ENCODE peak calls at places on chromosomes 12 and 14, in eight cellular contexts. T is endothelial cell; W is neural progenitor cell; I is CD8-positive, alpha-beta T cell; Y is AG04450; N is tibial artery; F is astrocyte of the spinal cord; C is cardiac muscle cell. D is an unnamed sample.

GRCh38 chr12:66692170-66692569 is 13.3 kb upstream of the GRIP1 start:
- DNase-seq in Y (no peak), T (no peak), C (no peak), N (no peak), I (no peak), F (no peak), W (no peak), D (no peak)

GRCh38 chr12:124231980-124232653 is 62.8 kb upstream of the RFLNA start:
- DNase-seq in C (no peak), W (no peak), F (no peak), Y (no peak), T (no peak), N (no peak), I (no peak), D (no peak)

GRCh38 chr12:122227341-122227740 is 1.5 kb upstream of the DIABLO start:
- DNase-seq in F (no peak), N (no peak), T (no peak), Y (no peak), I (peak), W (no peak), C (no peak), D (no peak)

GRCh38 chr14:71474291-71474690 is 457.9 kb upstream of the RGS6 start:
- DNase-seq in C (no peak), N (no peak), I (no peak), F (no peak), Y (no peak), W (no peak), T (no peak), D (no peak)

GRCh38 chr12:72179841-72180240 is 92.3 kb upstream of the TRHDE start:
- DNase-seq in I (no peak), F (no peak), Y (no peak), N (no peak), C (no peak), W (no peak), T (no peak), D (no peak)

GRCh38 chr14:84490081-84490480 is 1039.9 kb upstream of the FLRT2 start:
- DNase-seq in N (no peak), Y (no peak), W (no peak), T (no peak), I (no peak), C (no peak), F (no peak), D (no peak)

GRCh38 chr12:95630496-95630895 is 79.2 kb upstream of the USP44 start:
- DNase-seq in W (no peak), C (no peak), N (no peak), Y (no peak), F (no peak), T (no peak), I (no peak), D (no peak)

GRCh38 chr12:116048886-116049285 is 228.6 kb downstream of the MED13L start:
- DNase-seq in I (no peak), C (no peak), F (no peak), N (no peak), Y (no peak), T (no peak), W (no peak), D (no peak)

GRCh38 chr12:72271741-72272661 is at the start of gene TRHDE:
- DNase-seq in F (peak), W (peak), C (peak), N (peak), Y (no peak), I (no peak), T (peak), D (peak)

GRCh38 chr12:92136883-92137582 is 8.6 kb downstream of the BTG1 start:
- DNase-seq in F (peak), I (no peak), N (no peak), C (no peak), T (no peak), Y (peak), W (peak), D (peak)

GRCh38 chr12:15163577-15163976 is 57.6 kb downstream of the RERG start:
- DNase-seq in N (no peak), W (no peak), Y (no peak), F (peak), C (no peak), I (no peak), T (no peak), D (no peak)

GRCh38 chr12:117279606-117280005 is 81.8 kb downstream of the NOS1 start:
- DNase-seq in C (no peak), F (no peak), Y (no peak), N (no peak), I (no peak), W (no peak), T (no peak), D (no peak)

GRCh38 chr14:92009604-92010003 is 30.3 kb downstream of the TRIP11 start:
- DNase-seq in I (no peak), Y (no peak), W (no peak), N (no peak), T (no peak), C (no peak), F (no peak), D (no peak)

GRCh38 chr12:132710062-132710421 is 600 bp upstream of the PGAM5 start:
- DNase-seq in T (peak), Y (no peak), I (no peak), C (no peak), N (no peak), F (no peak), W (peak), D (no peak)

GRCh38 chr12:92718483-92718985 is 15.7 kb downstream of the PLEKHG7 start:
- DNase-seq in C (no peak), Y (no peak), W (no peak), I (no peak), T (no peak), F (no peak), N (no peak), D (no peak)

GRCh38 chr14:65792208-65792905 is 379.8 kb downstream of the FUT8 start:
- DNase-seq in I (no peak), C (no peak), W (no peak), F (no peak), Y (no peak), T (no peak), N (no peak), D (peak)

DNA sequence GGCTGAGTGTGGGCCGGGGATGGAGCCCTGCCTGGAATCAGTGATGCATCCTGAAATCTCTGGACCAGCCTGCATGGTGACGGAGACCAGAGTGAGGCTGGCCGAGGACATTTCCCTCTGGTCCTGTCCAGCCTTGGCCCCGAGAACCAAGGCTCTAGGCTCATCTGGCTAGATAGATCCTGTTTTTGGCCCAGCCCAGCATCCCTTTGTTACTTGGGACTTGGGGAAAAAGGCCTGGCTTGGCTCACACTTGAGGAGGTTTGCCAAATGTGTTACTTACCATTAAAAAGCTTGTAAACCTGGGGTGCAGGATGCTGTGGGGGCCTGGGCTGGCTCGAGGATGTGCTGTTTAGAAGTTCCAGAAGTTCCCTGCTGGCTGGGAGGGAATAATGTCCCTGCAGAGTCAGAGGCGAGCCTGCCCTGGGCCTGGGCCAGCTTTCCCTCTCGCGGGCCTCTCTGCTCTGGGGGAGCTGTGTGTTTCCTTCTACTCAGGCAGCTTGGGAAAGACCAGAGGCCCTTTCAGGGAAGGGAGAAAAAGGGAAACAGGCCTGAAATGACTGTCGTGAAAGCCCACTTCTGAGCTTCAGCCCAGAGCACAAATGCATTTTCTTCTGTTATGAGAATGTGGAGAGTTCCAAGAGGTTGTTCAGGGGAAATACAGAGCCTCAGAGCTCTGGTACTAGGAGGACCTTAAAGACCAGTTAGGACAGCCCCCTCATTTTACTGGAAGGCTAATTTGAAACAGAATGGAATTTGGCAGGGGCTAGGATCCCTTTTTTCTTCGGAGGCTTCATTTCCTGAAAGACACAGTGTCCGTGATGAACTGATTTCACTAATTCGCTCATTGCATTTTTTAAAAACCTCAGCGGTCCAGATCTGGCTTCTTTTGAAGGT is 47.2 kb upstream of the CTDSP2 start:
- DNase-seq in I (no peak), C (peak), Y (peak), W (peak), T (peak), F (peak), N (peak), D (peak)
- TF ChIP-seq CTCF in I (no peak), C (peak), Y (no peak), W (no peak), T (no peak), F (no peak), N (no peak), D (peak)

DNA sequence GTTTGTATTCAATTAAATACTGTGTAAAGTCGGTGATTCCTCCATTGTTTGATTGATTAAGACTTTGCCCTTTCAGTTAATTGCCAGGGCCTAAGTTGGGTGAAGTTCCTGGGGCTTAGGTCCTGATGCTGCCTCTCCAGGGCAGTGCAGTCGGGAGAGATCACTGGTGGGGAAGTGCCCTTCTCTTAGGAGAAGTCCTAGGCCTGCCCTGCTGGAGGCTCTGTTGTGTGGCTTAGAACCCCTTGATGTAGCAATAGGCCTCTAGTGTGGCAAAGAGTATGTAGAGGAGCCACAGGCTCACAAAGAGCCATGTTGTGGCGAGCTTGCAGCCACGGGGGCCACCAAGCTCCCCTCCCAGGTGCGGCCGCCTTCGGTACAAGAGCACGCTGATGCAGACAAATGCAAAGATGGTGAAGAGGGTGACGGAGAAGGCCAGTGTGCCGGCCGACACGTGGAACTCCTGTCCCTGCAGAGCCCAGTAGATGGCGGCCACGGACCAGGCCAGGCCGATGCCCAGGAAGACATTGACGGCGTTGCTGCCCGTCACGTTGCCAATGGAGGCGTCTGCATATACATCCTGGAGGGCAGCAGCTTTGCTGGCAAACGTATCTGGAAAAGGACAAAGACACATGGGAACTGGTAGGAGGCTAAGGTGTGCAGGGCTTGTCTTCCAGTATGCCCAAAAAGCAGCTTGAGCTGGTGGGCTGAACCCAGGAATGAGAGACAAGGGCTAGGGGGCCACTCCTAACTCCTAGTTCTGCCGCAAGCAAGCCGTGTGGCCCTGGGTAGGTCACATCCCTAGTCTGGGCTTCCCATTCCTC is 142.8 kb downstream of the SLC8A3 start:
- DNase-seq in T (peak), I (no peak), W (peak), F (peak), Y (peak), N (no peak), C (peak), D (peak)
- TF ChIP-seq CTCF in T (peak), I (no peak), W (peak), F (peak), Y (peak), N (peak), C (peak), D (peak)

GRCh38 chr14:31951638-31951964 is 125.5 kb upstream of the ARHGAP5 start:
- DNase-seq in Y (no peak), N (no peak), W (no peak), F (no peak), T (no peak), C (no peak), I (no peak), D (no peak)

GRCh38 chr14:31952573-31952972 is 124.5 kb upstream of the ARHGAP5 start:
- DNase-seq in C (no peak), T (no peak), N (no peak), W (no peak), F (no peak), Y (no peak), I (no peak), D (no peak)

GRCh38 chr14:31950331-31950730 is 126.8 kb upstream of the ARHGAP5 start:
- DNase-seq in C (no peak), I (no peak), F (no peak), Y (no peak), W (no peak), N (no peak), T (no peak), D (no peak)

GRCh38 chr14:31949709-31950108 is 127.4 kb upstream of the ARHGAP5 start:
- DNase-seq in F (no peak), N (no peak), Y (no peak), T (no peak), C (no peak), I (no peak), W (no peak), D (peak)

DNA sequence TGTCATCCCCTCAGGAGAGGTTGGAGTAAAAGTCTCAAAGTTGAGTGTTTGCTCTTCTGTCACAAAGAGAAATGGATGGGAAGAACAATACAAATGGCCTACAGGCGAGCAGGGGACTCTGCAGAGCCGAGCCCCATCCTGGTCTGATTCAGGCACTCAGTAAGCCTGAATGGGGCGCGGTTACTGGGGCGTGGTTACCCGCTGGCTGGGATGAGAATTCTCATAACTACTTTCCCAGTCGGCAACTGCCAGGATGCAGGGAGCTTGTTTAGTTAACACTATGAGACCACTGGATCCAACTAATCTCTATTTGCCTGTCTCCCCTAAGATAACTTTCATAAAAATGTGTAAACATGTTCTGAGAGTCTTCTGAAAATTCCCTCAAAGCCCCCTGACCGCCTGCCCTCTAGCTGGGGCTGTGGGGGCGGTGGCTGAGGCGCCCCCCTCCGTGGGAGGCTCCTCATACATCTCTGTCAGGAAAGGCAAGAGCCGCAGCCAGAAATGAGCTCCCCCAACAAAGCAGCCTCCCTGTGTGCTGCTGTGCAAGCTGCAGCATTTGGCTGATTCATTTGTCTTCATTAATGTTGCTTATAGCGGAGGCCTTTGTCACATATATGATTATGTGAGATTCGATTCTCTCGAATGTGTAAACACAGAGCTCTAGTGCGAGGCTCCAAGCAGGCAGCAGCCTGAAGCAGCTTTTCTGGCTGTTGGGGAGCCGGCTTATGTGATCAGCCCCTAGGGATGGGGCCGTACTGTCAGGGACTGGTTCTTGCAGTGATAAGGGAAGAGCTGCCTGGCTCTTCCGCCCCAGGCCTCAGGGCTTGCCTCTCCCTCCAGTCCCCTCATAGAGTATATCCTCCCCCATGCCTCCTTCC is 126.1 kb upstream of the ARHGAP5 start:
- DNase-seq in I (no peak), F (peak), W (peak), Y (no peak), T (no peak), C (peak), N (no peak), D (peak)
- TF ChIP-seq CTCF in I (no peak), F (no peak), W (no peak), Y (no peak), T (no peak), C (no peak), N (no peak), D (no peak)

GRCh38 chr12:102300824-102301461 is 103.3 kb upstream of the PMCH start:
- DNase-seq in Y (no peak), I (no peak), C (peak), N (no peak), W (peak), F (peak), T (peak), D (peak)
- TF ChIP-seq CTCF in Y (peak), I (no peak), C (peak), N (peak), W (peak), F (peak), T (no peak), D (peak)

DNA sequence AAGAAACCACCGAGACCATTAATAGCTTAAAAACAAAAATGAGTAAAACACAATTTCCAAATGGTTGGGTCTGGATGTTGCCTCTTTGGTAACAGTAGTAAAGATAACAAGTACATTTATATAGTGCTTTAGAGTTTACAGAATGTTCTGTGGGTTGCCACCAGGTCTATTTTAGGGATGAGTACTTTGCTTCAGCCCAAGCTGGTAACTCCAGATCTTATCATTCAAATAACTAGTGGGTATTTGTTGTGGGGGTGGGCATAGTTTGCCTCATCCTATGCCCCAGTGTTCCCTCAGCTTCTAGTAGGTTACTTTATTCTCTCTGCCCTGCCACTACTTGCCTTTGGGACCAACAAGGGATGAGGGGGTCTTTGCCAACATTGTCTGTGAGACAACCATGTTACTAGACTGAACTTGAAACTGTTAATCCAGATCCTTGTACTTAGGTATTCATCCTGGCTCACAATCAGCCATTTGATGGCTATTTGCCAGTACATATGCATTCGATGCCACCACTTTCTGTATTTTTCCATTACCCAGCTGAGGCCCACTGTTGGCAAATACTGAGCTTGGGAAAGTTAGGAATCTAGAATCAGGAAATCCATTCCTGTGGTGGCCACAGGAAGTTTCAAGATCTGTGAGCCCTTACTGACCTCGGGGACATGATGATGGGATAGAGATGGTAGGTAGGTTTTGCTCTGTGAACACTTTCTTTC is 17.6 kb upstream of the AKAP6 start:
- DNase-seq in W (no peak), T (no peak), I (no peak), F (no peak), N (no peak), C (no peak), Y (no peak), D (no peak)
- TF ChIP-seq CTCF in W (no peak), T (no peak), I (no peak), F (no peak), N (no peak), C (no peak), Y (no peak), D (no peak)

GRCh38 chr12:11875414-11875935 is 195.3 kb upstream of the BCL2L14 start:
- DNase-seq in W (no peak), Y (no peak), T (no peak), N (no peak), I (no peak), C (no peak), F (no peak), D (no peak)
- TF ChIP-seq CTCF in W (no peak), Y (no peak), T (no peak), N (no peak), I (no peak), C (no peak), F (no peak), D (no peak)

GRCh38 chr12:884746-885414 is 64.6 kb downstream of the RAD52 start:
- DNase-seq in F (no peak), C (no peak), W (no peak), N (no peak), Y (no peak), I (no peak), T (no peak), D (no peak)
- TF ChIP-seq CTCF in F (no peak), C (no peak), W (no peak), N (no peak), Y (no peak), I (no peak), T (no peak), D (no peak)

DNA sequence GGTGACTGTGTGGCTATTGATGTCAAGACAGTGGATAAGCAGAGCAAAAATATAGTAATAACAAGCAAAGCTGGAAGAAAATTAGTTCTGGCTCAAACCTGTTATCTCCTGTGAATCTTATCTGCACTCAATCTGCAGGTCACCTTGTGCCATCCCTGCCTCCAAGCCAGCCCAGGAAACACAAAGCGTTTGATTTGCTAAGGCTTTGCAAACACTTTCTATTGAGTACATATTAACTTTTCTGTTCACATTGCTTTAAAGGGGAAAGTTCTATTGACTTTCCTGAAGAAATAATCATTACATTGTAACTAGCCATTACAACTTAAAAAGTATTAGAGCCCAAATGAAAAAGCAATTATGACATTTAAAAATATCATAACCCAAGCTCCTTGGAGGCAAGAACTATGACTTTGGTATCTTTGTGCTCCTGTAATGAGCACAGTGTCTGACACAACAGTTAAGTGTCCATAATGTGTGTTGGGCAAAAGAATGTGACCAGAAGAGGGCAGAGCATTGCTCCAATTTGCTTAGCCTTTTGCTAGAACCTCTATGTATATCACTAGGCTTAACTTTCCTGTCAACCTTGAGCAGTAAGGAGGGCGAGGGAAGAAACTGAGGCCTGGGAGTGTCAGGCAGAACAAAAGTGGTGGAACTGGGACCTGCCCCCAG is 24.7 kb downstream of the SERPINA3 start:
- DNase-seq in N (no peak), Y (no peak), C (peak), F (no peak), T (no peak), W (peak), I (no peak), D (no peak)
- TF ChIP-seq CTCF in N (no peak), Y (peak), C (peak), F (peak), T (no peak), W (peak), I (no peak), D (no peak)

GRCh38 chr12:78037707-78038106 is 207.0 kb downstream of the NAV3 start:
- DNase-seq in C (no peak), N (no peak), F (no peak), W (no peak), T (no peak), Y (no peak), I (no peak), D (no peak)
- TF ChIP-seq CTCF in C (no peak), N (no peak), F (no peak), W (peak), T (no peak), Y (no peak), I (no peak), D (no peak)